ENCODE peak calls at places on chromosomes 16 and 17, in six cellular contexts. J, S, F, O, G and A are unnamed samples.

GRCh38 chr17:64077409-64077808 is 52.5 kb downstream of the ERN1 start:
- DNase-seq in S (no peak), G (no peak), J (peak), F (no peak), O (no peak), A (peak)

GRCh38 chr16:49540836-49541235 is 167.2 kb downstream of the C16orf78 start:
- DNase-seq in O (no peak), F (no peak), J (no peak), G (no peak), S (no peak), A (no peak)

GRCh38 chr16:64397945-64398508 is 723.8 kb downstream of the CDH11 start:
- DNase-seq in F (no peak), S (no peak), G (no peak), O (no peak), J (no peak), A (no peak)

GRCh38 chr16:4517812-4518211 is 20.8 kb downstream of the CDIP1 start:
- DNase-seq in F (no peak), G (peak), J (no peak), S (no peak), O (no peak), A (peak)

GRCh38 chr16:86215233-86215978 is 294.9 kb upstream of the FOXF1 start:
- DNase-seq in G (no peak), F (no peak), O (no peak), J (no peak), S (no peak), A (no peak)

GRCh38 chr17:72095316-72095715 is 25.5 kb upstream of the SOX9 start:
- DNase-seq in J (no peak), G (no peak), S (no peak), O (no peak), F (no peak), A (no peak)

GRCh38 chr16:19980866-19981265 is 92.8 kb downstream of the GPR139 start:
- DNase-seq in F (no peak), G (no peak), J (no peak), O (no peak), S (no peak), A (no peak)

GRCh38 chr17:9181640-9182039 is 160.3 kb downstream of the NTN1 start:
- DNase-seq in G (no peak), J (no peak), F (no peak), O (no peak), S (no peak), A (no peak)

GRCh38 chr17:41982026-41982989 is 15.7 kb downstream of the CNP start:
- DNase-seq in F (no peak), S (no peak), O (no peak), G (no peak), J (peak), A (no peak)

GRCh38 chr17:82495844-82496528 is 23.5 kb upstream of the FOXK2 start:
- DNase-seq in S (no peak), G (peak), J (no peak), O (peak), F (no peak), A (no peak)